ENCODE peak calls at places on chromosomes 1 and 21, in four cellular contexts. Q is neural crest cell, Y is left lung, W is WTC11. L is an unnamed sample.

GRCh38 chr1:41803656-41804055 is 115.1 kb downstream of the HIVEP3 start:
- DNase-seq in Q (no peak), Y (no peak), W (no peak), L (no peak)

GRCh38 chr1:23026573-23026972 is 7.3 kb downstream of the KDM1A start:
- DNase-seq in Q (no peak), Y (no peak), W (no peak), L (no peak)

GRCh38 chr1:66175107-66175506 is 358.8 kb upstream of the SGIP1 start:
- DNase-seq in Q (no peak), Y (no peak), W (no peak), L (no peak)

GRCh38 chr1:23930861-23931471 is 17.8 kb upstream of the CNR2 start:
- DNase-seq in Q (no peak), Y (no peak), W (no peak), L (no peak)

GRCh38 chr1:6923012-6923805 is 138.0 kb downstream of the CAMTA1 start:
- DNase-seq in Q (no peak), Y (no peak), W (no peak), L (no peak)

GRCh38 chr1:47578862-47579419 is 141.1 kb downstream of the FOXD2 start:
- DNase-seq in Q (no peak), Y (no peak), W (no peak), L (no peak)

GRCh38 chr1:66135165-66135564 is 342.5 kb downstream of the PDE4B start:
- DNase-seq in Q (no peak), Y (no peak), W (no peak), L (no peak)

GRCh38 chr1:59357645-59358044 is 60.8 kb downstream of the FGGY start:
- DNase-seq in Q (no peak), Y (no peak), W (peak), L (no peak)

GRCh38 chr21:34933609-34934345 is 115.3 kb downstream of the RUNX1 start:
- DNase-seq in Q (no peak), Y (no peak), W (no peak), L (no peak)

GRCh38 chr1:103514920-103515503 is 10.5 kb upstream of the RNPC3 start:
- DNase-seq in Q (no peak), Y (no peak), W (no peak), L (no peak)

GRCh38 chr1:158941317-158941716 is 10.0 kb downstream of the PYHIN1 start:
- DNase-seq in Q (no peak), Y (no peak), W (no peak), L (no peak)

GRCh38 chr1:67652800-67653199 is 32.2 kb upstream of the GADD45A start:
- DNase-seq in Q (no peak), Y (no peak), W (no peak), L (no peak)

GRCh38 chr1:109111386-109112055 is 2.4 kb upstream of the ELAPOR1 start:
- DNase-seq in Q (no peak), Y (no peak), W (no peak), L (no peak)

GRCh38 chr1:50346621-50347020 is 76.6 kb downstream of the DMRTA2 start:
- DNase-seq in Q (no peak), Y (no peak), W (no peak), L (no peak)

GRCh38 chr1:74468982-74469603 is 43.3 kb downstream of the LRRC53 start:
- DNase-seq in Q (no peak), Y (no peak), W (no peak), L (no peak)

GRCh38 chr1:43443197-43443946 is 10.4 kb downstream of the HYI start:
- DNase-seq in Q (no peak), Y (no peak), W (no peak), L (no peak)

GRCh38 chr1:65343286-65343685 is 33.9 kb downstream of the DNAJC6 start:
- DNase-seq in Q (no peak), Y (no peak), W (no peak), L (no peak)

GRCh38 chr1:26733982-26734381 is 38.2 kb downstream of the ARID1A start:
- DNase-seq in Q (no peak), Y (no peak), W (no peak), L (no peak)

GRCh38 chr1:232561381-232561780 is 68.6 kb downstream of the SIPA1L2 start:
- DNase-seq in Q (no peak), Y (no peak), W (no peak), L (no peak)

GRCh38 chr1:14850563-14850962 is 252.1 kb downstream of the KAZN start:
- DNase-seq in Q (no peak), Y (no peak), W (peak), L (no peak)
- TF ChIP-seq CTCF in Q (no peak), Y (no peak), W (no peak), L (no peak)

GRCh38 chr1:176878750-176879536 is 285.6 kb downstream of the ASTN1 start:
- DNase-seq in Q (no peak), Y (no peak), W (peak), L (no peak)
- TF ChIP-seq CTCF in Q (peak), Y (no peak), W (no peak), L (no peak)

GRCh38 chr21:46021398-46021797 is 39.8 kb downstream of the COL6A1 start:
- DNase-seq in Q (no peak), Y (no peak), W (no peak), L (no peak)

GRCh38 chr21:46021978-46022544 is 40.5 kb downstream of the COL6A1 start:
- DNase-seq in Q (no peak), Y (no peak), W (no peak), L (no peak)

GRCh38 chr21:46020581-46020980 is 39.0 kb downstream of the COL6A1 start:
- DNase-seq in Q (no peak), Y (no peak), W (no peak), L (no peak)

GRCh38 chr21:46023126-46023985 is 41.8 kb downstream of the COL6A1 start:
- DNase-seq in Q (no peak), Y (no peak), W (no peak), L (peak)

GRCh38 chr21:46022551-46023107 is 41.1 kb downstream of the COL6A1 start:
- DNase-seq in Q (no peak), Y (no peak), W (no peak), L (peak)
- TF ChIP-seq CTCF in Q (no peak), Y (no peak), W (no peak), L (no peak)

DNA sequence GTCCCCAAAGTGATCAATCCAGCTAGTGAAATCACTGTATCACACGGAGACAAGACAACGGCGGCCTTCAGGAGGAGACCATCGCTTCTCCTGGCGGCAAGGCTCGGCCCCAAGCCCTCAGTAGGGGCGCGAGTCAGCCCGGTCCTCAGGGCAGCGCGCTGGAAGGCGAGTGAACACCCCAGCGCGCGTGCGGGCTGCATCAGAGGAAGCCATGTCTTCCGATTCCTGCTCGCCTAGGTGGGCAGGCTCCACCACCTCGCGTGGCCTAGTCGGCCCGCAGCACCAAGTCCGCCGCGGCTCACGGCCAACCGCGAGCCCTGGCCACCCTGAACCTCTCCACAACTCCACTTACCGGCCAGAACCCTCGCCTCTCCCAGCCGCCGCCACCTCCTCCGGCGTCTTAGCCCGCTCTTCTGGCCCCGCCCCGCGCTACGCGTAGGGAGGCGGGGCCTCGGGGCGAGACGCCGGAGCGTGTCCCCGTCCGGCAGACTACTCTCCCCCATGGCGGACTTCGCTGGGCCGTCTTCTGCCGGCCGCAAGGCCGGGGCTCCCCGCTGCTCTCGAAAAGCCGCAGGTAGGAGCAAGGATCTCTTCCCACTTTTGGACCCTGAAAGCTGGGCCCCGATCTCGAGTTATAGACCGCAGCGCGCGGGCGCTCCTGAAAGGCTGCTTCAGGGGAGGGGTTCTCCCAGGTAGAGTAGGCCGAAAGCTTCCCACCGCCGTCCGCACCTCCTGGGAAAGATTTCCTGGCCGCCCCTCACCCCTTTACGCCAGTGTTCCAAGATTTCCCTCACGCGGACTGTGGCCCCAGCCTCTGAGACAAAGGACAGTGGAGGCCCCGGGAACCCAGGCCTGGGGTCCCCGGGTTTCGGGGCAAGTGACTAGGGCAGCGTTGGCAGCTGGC is at the start of the genes GLMN and RPAP2:
- DNase-seq in Q (peak), Y (peak), W (peak), L (peak)
- TF ChIP-seq CTCF in Q (no peak), Y (no peak), W (no peak), L (no peak)

GRCh38 chr1:233909195-233909594 is 4.7 kb downstream of the SLC35F3 start:
- DNase-seq in Q (no peak), Y (no peak), W (no peak), L (no peak)

GRCh38 chr1:233912909-233913308 is 8.4 kb downstream of the SLC35F3 start:
- DNase-seq in Q (no peak), Y (no peak), W (no peak), L (no peak)

GRCh38 chr1:233916706-233917105 is 12.2 kb downstream of the SLC35F3 start:
- DNase-seq in Q (no peak), Y (no peak), W (no peak), L (no peak)

GRCh38 chr1:233908092-233908491 is 3.6 kb downstream of the SLC35F3 start:
- DNase-seq in Q (no peak), Y (no peak), W (no peak), L (no peak)

DNA sequence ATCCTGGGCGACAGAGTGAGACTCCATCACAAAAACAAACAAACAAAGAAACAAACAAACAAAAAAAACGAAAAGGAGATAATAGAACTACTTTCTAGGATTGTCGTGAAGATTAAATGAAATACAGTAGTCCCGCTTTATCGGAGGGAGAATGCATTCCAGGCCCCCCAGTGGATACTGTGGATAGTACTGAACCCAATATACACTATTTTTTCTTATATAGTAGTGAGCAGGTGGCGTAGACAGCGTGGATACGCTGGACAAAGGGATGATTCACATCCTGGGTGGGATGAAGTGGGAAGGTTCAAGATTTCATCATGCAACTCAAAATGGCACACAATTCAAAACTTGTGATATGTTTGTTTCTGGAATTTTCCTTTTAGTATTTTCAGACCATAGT is 8.0 kb downstream of the SLC35F3 start:
- DNase-seq in Q (no peak), Y (no peak), W (no peak), L (no peak)
- TF ChIP-seq CTCF in Q (no peak), Y (no peak), W (no peak), L (no peak)

DNA sequence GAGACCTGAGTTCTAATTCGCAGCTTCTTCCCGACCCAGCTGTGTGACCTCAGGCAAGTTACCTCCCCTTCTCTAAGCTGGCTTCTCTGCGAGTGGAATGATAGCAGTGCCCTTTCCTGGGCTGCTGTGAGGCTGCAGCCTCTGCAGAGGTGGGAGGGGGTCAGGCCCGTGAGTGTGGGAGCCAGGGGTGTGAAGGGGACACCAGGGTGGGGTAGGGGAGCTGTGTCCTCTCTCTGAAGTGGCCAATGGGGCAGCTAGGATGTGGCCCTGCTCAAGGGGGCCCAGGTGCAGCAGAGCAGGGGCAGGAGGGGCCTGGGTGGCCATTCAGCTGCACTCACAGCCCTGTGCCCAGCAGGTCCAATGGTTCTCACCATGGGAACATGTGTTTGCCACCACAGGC is 24.5 kb downstream of the DMRTB1 start:
- DNase-seq in Q (no peak), Y (no peak), W (no peak), L (no peak)
- TF ChIP-seq CTCF in Q (no peak), Y (no peak), W (no peak), L (no peak)

GRCh38 chr1:101239095-101240040 is 2.5 kb downstream of the S1PR1 start:
- DNase-seq in Q (no peak), Y (peak), W (no peak), L (no peak)
- TF ChIP-seq CTCF in Q (no peak), Y (no peak), W (peak), L (peak)

DNA sequence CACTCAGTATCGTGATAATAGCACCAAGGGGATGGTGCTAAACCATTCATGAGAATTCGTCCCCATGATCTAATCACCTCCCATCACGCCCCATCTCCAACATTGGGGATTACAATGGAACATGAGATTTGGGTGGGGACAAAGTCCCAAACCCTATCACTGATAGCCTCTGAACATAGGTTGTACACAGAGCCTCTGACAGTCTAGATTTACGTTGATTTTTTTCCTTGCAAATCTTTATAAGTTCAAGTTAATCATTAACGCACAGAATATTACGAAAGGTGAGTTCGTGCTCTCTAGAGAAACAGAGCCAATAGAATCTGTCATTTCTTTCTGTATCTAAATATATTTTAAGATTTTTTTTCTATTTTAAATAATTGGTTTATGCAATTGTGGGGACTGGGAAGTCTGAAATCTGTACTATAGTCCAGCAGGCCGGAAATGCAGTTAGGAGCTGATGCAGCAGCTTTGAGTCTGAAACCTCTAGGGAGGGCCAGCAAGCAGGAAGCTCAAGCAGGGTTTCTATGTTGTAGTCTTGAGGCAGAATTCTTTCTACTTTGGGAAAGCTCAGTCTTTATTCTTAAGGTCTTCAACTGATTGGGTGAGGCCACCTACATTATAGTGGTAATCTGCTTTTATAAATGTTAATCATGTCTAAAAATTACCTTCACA is 61.1 kb downstream of the SELENOF start:
- DNase-seq in Q (no peak), Y (no peak), W (no peak), L (no peak)
- TF ChIP-seq CTCF in Q (no peak), Y (no peak), W (no peak), L (no peak)

DNA sequence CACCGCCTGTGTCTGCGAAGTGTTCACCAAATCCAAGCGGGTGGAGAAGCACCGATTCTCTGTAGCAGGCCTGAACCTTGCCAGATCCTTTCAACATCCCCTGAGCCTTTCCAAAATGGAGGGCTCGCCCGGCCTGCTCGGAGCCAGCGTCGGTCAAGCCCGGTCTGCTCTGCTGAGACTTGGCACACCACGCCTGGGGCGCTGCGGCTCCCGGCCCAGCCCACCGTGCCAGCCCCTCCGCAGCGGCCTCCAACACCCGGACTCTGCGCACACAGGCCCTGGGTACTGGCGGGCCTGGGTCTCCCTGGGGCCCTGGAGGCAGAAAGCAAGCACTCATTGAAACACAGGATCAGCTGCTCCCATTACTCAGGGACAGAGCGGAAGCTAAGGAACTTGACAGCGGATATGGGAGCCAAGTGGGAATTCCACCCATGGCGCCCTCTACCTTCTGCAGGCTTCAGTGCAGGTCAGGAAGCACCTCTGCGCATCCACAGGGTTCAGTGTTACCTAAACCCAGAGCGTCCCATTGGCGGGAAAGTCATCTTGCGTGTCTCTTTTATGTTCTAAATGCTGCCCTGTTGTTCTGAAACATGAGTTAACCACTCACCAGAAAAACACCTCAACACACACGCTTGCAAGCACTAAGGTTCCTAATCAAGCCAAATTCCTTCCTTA is 159.9 kb downstream of the ZBTB18 start:
- DNase-seq in Q (no peak), Y (peak), W (peak), L (no peak)
- TF ChIP-seq CTCF in Q (peak), Y (no peak), W (peak), L (peak)

DNA sequence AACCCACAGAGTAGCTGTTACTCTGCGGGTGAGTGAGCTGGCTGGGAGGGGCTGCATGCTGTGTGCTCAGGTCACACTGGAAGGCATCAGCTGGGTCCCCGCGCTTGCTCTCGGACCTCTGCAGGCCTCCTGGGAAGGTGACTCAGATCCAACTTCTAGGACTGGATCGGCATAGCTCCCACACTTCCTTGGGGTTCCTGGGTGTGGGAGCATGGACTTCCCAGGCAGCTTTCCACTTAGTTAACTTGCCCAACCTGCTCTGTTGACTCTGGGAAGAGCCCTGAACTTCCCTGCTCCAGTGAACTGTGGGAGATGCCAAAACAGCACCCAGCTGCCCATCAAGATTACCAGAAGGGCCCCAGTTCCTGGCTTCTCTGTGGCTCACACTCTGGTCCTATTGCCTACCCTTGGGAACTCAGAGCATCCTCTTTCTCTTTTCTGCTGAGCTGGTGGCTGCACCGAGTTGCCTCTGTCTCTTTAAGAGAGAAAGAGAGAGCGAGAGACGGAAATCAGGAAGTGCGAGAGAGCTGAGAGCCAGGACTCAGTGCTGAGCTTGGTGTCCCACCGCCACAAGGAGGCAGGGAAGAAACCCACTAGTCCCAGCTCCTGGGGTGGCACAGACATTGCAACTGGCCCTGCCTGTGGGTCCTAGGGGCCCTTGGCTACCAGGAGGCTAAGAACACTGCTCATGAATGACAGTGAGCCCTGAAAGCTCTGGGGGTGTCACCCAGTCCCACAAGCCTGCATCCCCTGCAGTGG is at the start of gene IKBKE:
- DNase-seq in Q (no peak), Y (peak), W (peak), L (no peak)
- TF ChIP-seq CTCF in Q (peak), Y (peak), W (no peak), L (no peak)

L was measured in mesothelial cell of epicardium.